ENCODE peak calls at places on chromosomes 12 and 14, in six cellular contexts. Y is GM12878, I is heart left ventricle, Z is suprapubic skin, S is Peyer's patch, T is tibial nerve. X is an unnamed sample.
A peak's percentile ranks its signal among the peaks of the same experiment; 100 is the strongest.

GRCh38 chr12:47343684-47344567 is 264.2 kb upstream of the AMIGO2 start:
- DNase-seq in Y (no peak), I (no peak), Z (no peak), S (no peak), T (no peak), X (no peak)

GRCh38 chr14:106268013-106268727 is 741.8 kb downstream of the TMEM121 start:
- DNase-seq in Y (no peak), I (no peak), Z (no peak), S (peak; percentile 91), T (no peak), X (peak; percentile 87)

GRCh38 chr12:6383572-6384498 is at the start of gene LTBR:
- DNase-seq in Y (no peak), I (peak; percentile 98), Z (peak; percentile 99), S (peak; percentile 95), T (peak; percentile 90), X (peak; percentile 97)

GRCh38 chr12:40101747-40102146 is 4.1 kb downstream of the SLC2A13 start:
- DNase-seq in Y (no peak), I (no peak), Z (no peak), S (no peak), T (no peak), X (no peak)

GRCh38 chr12:50784501-50784900 is 20.6 kb downstream of the ATF1 start:
- DNase-seq in Y (no peak), I (no peak), Z (no peak), S (no peak), T (no peak), X (no peak)

GRCh38 chr12:33596061-33596460 is 156.4 kb upstream of the SYT10 start:
- DNase-seq in Y (no peak), I (no peak), Z (no peak), S (no peak), T (no peak), X (no peak)

GRCh38 chr14:75250800-75251199 is 27.8 kb upstream of the FOS start:
- DNase-seq in Y (no peak), I (no peak), Z (no peak), S (no peak), T (no peak), X (no peak)

GRCh38 chr12:114248527-114248926 is 157.4 kb downstream of the TBX5 start:
- DNase-seq in Y (no peak), I (no peak), Z (no peak), S (no peak), T (no peak), X (no peak)

GRCh38 chr12:110858848-110859247 is 12.1 kb downstream of the CCDC63 start:
- DNase-seq in Y (no peak), I (no peak), Z (no peak), S (no peak), T (no peak), X (no peak)

GRCh38 chr12:56161677-56162351 is 3.7 kb downstream of the MYL6 start:
- DNase-seq in Y (no peak), I (no peak), Z (no peak), S (no peak), T (no peak), X (no peak)

GRCh38 chr12:8844665-8845064 is 22.2 kb downstream of the A2ML1 start:
- DNase-seq in Y (no peak), I (peak; percentile 86), Z (no peak), S (no peak), T (peak; percentile 51), X (no peak)

GRCh38 chr14:68076451-68076850 is 256.9 kb downstream of the RAD51B start:
- DNase-seq in Y (no peak), I (no peak), Z (no peak), S (no peak), T (no peak), X (no peak)

GRCh38 chr12:121866331-121866730 is 7.7 kb upstream of the HPD start:
- DNase-seq in Y (no peak), I (no peak), Z (no peak), S (no peak), T (no peak), X (no peak)

GRCh38 chr12:43736921-43737440 is 21.6 kb downstream of the PUS7L start:
- DNase-seq in Y (no peak), I (no peak), Z (no peak), S (no peak), T (no peak), X (no peak)

GRCh38 chr14:55297611-55298323 is 26.5 kb downstream of the FBXO34 start:
- DNase-seq in Y (no peak), I (no peak), Z (no peak), S (peak; percentile 71), T (no peak), X (no peak)

GRCh38 chr12:125755512-125755911 is 690.3 kb downstream of the AACS start:
- DNase-seq in Y (no peak), I (no peak), Z (no peak), S (no peak), T (no peak), X (no peak)

GRCh38 chr14:89927466-89927865 is 27.1 kb downstream of the EFCAB11 start:
- DNase-seq in Y (no peak), I (no peak), Z (no peak), S (no peak), T (no peak), X (no peak)

GRCh38 chr14:59481407-59482119 is 2.6 kb downstream of the L3HYPDH start:
- DNase-seq in Y (no peak), I (no peak), Z (no peak), S (no peak), T (no peak), X (no peak)

GRCh38 chr12:111749391-111749790 is 17.3 kb upstream of the ALDH2 start:
- DNase-seq in Y (no peak), I (no peak), Z (no peak), S (no peak), T (no peak), X (no peak)

GRCh38 chr14:68939893-68940613 is 39.0 kb downstream of the ACTN1 start:
- DNase-seq in Y (no peak), I (peak; percentile 88), Z (no peak), S (peak; percentile 72), T (peak; percentile 61), X (no peak)

DNA sequence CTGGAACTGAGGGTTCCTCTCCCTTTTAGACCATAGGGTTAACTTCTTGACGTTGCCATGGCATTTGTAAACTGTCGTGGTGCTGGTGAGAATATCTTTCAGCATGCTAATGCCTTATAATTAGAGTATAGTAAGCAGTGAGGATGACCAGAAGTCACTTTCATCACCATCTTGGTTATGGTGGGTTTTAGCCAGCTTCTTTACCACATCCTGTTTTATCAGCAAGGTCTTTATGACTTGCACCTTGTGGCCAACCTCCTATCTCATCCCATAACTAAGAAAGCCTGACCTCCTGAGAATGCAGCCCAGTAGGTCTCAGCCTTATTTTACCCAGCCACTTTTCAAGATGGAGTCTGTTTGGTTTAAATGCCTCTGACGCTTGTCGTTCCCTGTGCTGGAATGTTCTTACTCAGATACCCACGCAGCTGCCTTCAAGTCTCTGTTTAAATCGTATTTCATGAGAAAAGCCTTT is 44.2 kb downstream of the BBS10 start:
- DNase-seq in Y (no peak), I (no peak), Z (no peak), S (no peak), T (no peak), X (no peak)
- H3K36me3 ChIP-seq in Y (no peaks in the 10 kb centered on the region), I (no peaks in the 10 kb centered on the region), Z (no peaks in the 10 kb centered on the region), S (no peaks in the 10 kb centered on the region), T (no peaks in the 10 kb centered on the region), X (no peaks in the 10 kb centered on the region)

GRCh38 chr12:24127919-24128721 is 178.7 kb upstream of the SOX5 start:
- DNase-seq in Y (peak; percentile 63), I (no peak), Z (no peak), S (no peak), T (no peak), X (no peak)
- TF ChIP-seq POLR2A in Y (no peak), I (no peak), Z (no peak), S (no peak), T (no peak), X (no peak)

GRCh38 chr12:52191841-52192791 is at the start of gene KRT80:
- DNase-seq in Y (no peak), I (peak; percentile 89), Z (peak; percentile 91), S (peak; percentile 91), T (peak; percentile 73), X (no peak)
- H3K27ac ChIP-seq in Y (no peak within 1 kb of the TSS), I (peak within 1 kb of the TSS; percentile 67), Z (peak within 1 kb of the TSS; percentile 48), S (no peak within 1 kb of the TSS), T (no peak within 1 kb of the TSS), X (peak within 1 kb of the TSS; percentile 68)

GRCh38 chr14:71168564-71168963 is 261.3 kb downstream of the PCNX1 start:
- DNase-seq in Y (no peak), I (no peak), Z (peak; percentile 45), S (no peak), T (no peak), X (no peak)

GRCh38 chr14:71165650-71166049 is 258.4 kb downstream of the PCNX1 start:
- DNase-seq in Y (no peak), I (no peak), Z (peak; percentile 29), S (no peak), T (no peak), X (no peak)

GRCh38 chr14:71169861-71170260 is 262.6 kb downstream of the PCNX1 start:
- DNase-seq in Y (no peak), I (no peak), Z (peak; percentile 34), S (no peak), T (no peak), X (no peak)

GRCh38 chr14:71166434-71166833 is 259.2 kb downstream of the PCNX1 start:
- DNase-seq in Y (no peak), I (no peak), Z (peak; percentile 0), S (no peak), T (peak; percentile 48), X (no peak)

DNA sequence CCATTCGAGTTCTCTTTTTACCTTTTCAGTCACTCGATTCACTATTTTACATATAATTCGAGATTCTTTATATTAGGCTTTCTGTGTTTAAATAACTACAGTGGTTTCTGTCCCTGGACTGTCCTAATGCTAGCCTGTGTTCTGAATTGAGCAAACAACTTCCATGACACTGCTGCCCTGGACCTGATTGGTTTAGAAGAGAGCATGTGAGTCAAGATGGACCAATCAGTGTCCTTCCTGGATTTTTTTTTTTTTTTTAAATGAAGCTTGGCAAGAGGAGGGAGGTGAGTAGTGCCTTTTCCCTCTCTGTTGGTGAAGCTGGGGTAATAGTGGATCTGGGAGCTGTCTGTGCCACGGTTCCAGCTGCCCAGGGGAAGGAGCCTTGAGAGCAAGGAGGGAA is 261.8 kb downstream of the PCNX1 start:
- DNase-seq in Y (no peak), I (no peak), Z (no peak), S (no peak), T (no peak), X (no peak)
- H3K36me3 ChIP-seq in Y (no peaks in the 10 kb centered on the region), I (no peaks in the 10 kb centered on the region), Z (no peaks in the 10 kb centered on the region), S (no peaks in the 10 kb centered on the region), T (no peaks in the 10 kb centered on the region), X (no peaks in the 10 kb centered on the region)

GRCh38 chr12:113235976-113236375 is 14.7 kb downstream of the TPCN1 start:
- DNase-seq in Y (no peak), I (peak; percentile 30), Z (peak; percentile 62), S (peak; percentile 36), T (no peak), X (peak; percentile 50)

GRCh38 chr12:113237748-113238147 is 16.5 kb downstream of the TPCN1 start:
- DNase-seq in Y (no peak), I (no peak), Z (no peak), S (peak; percentile 40), T (no peak), X (no peak)

GRCh38 chr12:113234483-113234882 is 13.2 kb downstream of the TPCN1 start:
- DNase-seq in Y (no peak), I (no peak), Z (no peak), S (no peak), T (no peak), X (no peak)

GRCh38 chr12:113238309-113238708 is 17.0 kb downstream of the TPCN1 start:
- DNase-seq in Y (no peak), I (peak; percentile 18), Z (peak; percentile 24), S (peak; percentile 62), T (no peak), X (peak; percentile 34)

GRCh38 chr12:113236539-113237354 is 15.5 kb downstream of the TPCN1 start:
- DNase-seq in Y (no peak), I (peak; percentile 64), Z (peak; percentile 58), S (peak; percentile 50), T (no peak), X (peak; percentile 52)
- TF ChIP-seq POLR2A in Y (no peak), I (no peak), Z (no peak), S (no peak), T (no peak), X (no peak)